ENCODE peak calls at places on chromosome 15, in ten cellular contexts. V is WTC11; O is EH; E is mesendoderm; K is activated gamma-delta T cell treated with Interleukin-2 at 50 U/mL for 16 hours; C is heart right ventricle; D is stimulated activated naive B cell treated with anti-CD40 and anti-IgM and Interleukin-4, amounts not matched to agents 10 μg/mL and 1 μg/mL and 100 μg/mL, for 72 hours; Z is ovary; P is activated T-helper 1 cell treated with anti-CD3 and anti-CD28 coated beads, Interleukin-2, amount 50 U/mL, for 16 hours; I is foreskin keratinocyte. J is an unnamed sample.

GRCh38 chr15:68729789-68730201 is 90.9 kb downstream of the ANP32A start:
- DNase-seq in Z (peak; percentile 23), K (no peak), D (no peak), E (no peak), O (peak; percentile 60), P (no peak), I (no peak), V (no peak), C (peak; percentile 70), J (no peak)

GRCh38 chr15:73442968-73443367 is at the start of gene REC114:
- DNase-seq in D (no peak), K (no peak), I (no peak), E (no peak), O (no peak), Z (no peak), P (no peak), C (no peak), V (peak; percentile 20), J (no peak)

GRCh38 chr15:101483476-101483875 is 6.0 kb downstream of the PCSK6 start:
- DNase-seq in V (no peak), K (no peak), D (no peak), P (no peak), O (no peak), Z (no peak), E (no peak), C (no peak), I (no peak), J (no peak)

GRCh38 chr15:99983171-99983891 is 250.1 kb upstream of the LYSMD4 start:
- DNase-seq in D (no peak), C (no peak), Z (no peak), E (peak; percentile 97), I (no peak), K (no peak), O (no peak), V (peak; percentile 53), P (no peak), J (no peak)

GRCh38 chr15:39925112-39925830 is 5.2 kb upstream of the GPR176 start:
- DNase-seq in V (no peak), D (no peak), O (peak; percentile 27), E (peak; percentile 49), I (peak; percentile 51), P (no peak), K (no peak), Z (no peak), C (no peak), J (no peak)

GRCh38 chr15:41985236-41986160 is 13.1 kb upstream of the EHD4 start:
- DNase-seq in P (no peak), E (no peak), C (no peak), O (no peak), I (no peak), D (no peak), V (no peak), Z (no peak), K (no peak), J (no peak)

GRCh38 chr15:80743189-80743833 is 35.9 kb upstream of the CEMIP start:
- DNase-seq in I (no peak), Z (no peak), K (no peak), C (no peak), P (no peak), O (peak; percentile 79), D (no peak), E (no peak), V (no peak), J (no peak)

GRCh38 chr15:29129903-29130302 is 139.7 kb downstream of the NSMCE3 start:
- DNase-seq in E (peak; percentile 48), O (no peak), I (no peak), P (no peak), C (no peak), V (peak; percentile 6), K (no peak), D (no peak), Z (no peak), J (no peak)

GRCh38 chr15:41890050-41890690 is 3.7 kb downstream of the SPTBN5 start:
- DNase-seq in C (no peak), V (no peak), O (no peak), E (no peak), D (no peak), P (no peak), I (no peak), K (no peak), Z (no peak), J (no peak)

GRCh38 chr15:98853593-98854420 is 153.8 kb downstream of the PGPEP1L start:
- DNase-seq in O (peak; percentile 59), C (no peak), I (peak; percentile 65), K (no peak), P (no peak), D (no peak), Z (no peak), V (peak; percentile 40), E (no peak), J (no peak)

GRCh38 chr15:72135719-72136118 is 17.5 kb downstream of the SENP8 start:
- DNase-seq in D (no peak), O (peak; percentile 14), V (no peak), Z (no peak), C (no peak), E (no peak), P (no peak), I (no peak), K (no peak), J (no peak)

GRCh38 chr15:42392309-42393024 is 33.2 kb downstream of the CAPN3 start:
- DNase-seq in D (no peak), K (no peak), O (no peak), C (no peak), Z (no peak), E (no peak), V (no peak), I (no peak), P (no peak), J (no peak)

GRCh38 chr15:49155834-49156627 is 632 bp upstream of the COPS2 start:
- DNase-seq in I (peak; percentile 17), V (no peak), K (no peak), D (no peak), E (peak; percentile 44), Z (no peak), P (no peak), C (no peak), O (peak; percentile 63), J (no peak)

GRCh38 chr15:25903024-25903581 is 40.0 kb upstream of the ATP10A start:
- DNase-seq in Z (no peak), C (no peak), V (no peak), P (no peak), D (no peak), K (no peak), E (peak; percentile 57), O (peak; percentile 61), I (no peak), J (no peak)

GRCh38 chr15:80265021-80265420 is 13.0 kb upstream of the CTXND1 start:
- DNase-seq in O (peak; percentile 12), E (no peak), I (peak; percentile 10), D (no peak), C (no peak), P (no peak), K (no peak), V (no peak), Z (no peak), J (no peak)

GRCh38 chr15:100597862-100598261 is 4.1 kb downstream of the LINS1 start:
- DNase-seq in Z (no peak), V (no peak), E (no peak), O (no peak), K (no peak), I (no peak), D (no peak), P (no peak), C (no peak), J (no peak)

GRCh38 chr15:66883322-66883911 is 181.4 kb downstream of the SMAD6 start:
- DNase-seq in I (peak; percentile 99), V (peak; percentile 56), Z (peak; percentile 90), O (peak; percentile 100), K (no peak), C (peak; percentile 94), P (no peak), E (peak; percentile 100), D (no peak), J (peak; percentile 100)

GRCh38 chr15:56524915-56525314 is 60.0 kb upstream of the MNS1 start:
- DNase-seq in P (no peak), V (no peak), O (peak; percentile 42), K (no peak), D (no peak), Z (no peak), C (no peak), I (no peak), E (no peak), J (no peak)

GRCh38 chr15:43522247-43522646 is 4.8 kb downstream of the MAP1A start:
- DNase-seq in P (no peak), V (no peak), K (no peak), D (no peak), O (no peak), Z (no peak), C (no peak), E (no peak), I (no peak), J (no peak)

GRCh38 chr15:46265664-46266063 is 630.8 kb downstream of the SQOR start:
- DNase-seq in E (peak; percentile 43), I (no peak), Z (no peak), P (no peak), V (no peak), K (no peak), O (no peak), D (no peak), C (no peak), J (no peak)

GRCh38 chr15:60614862-60615771 is 136.2 kb upstream of the ICE2 start:
- DNase-seq in V (peak; percentile 33), E (peak; percentile 97), P (no peak), C (no peak), I (peak; percentile 22), Z (no peak), D (no peak), O (no peak), K (no peak), J (no peak)

GRCh38 chr15:50791537-50791885 is 26.0 kb upstream of the SPPL2A start:
- DNase-seq in V (no peak), K (no peak), P (no peak), I (no peak), D (no peak), O (no peak), C (no peak), E (no peak), Z (no peak), J (no peak)

GRCh38 chr15:65856821-65857455 is 12.4 kb upstream of the RAB11A start:
- DNase-seq in I (peak; percentile 36), K (peak; percentile 86), P (peak; percentile 56), O (peak; percentile 66), V (peak; percentile 83), C (peak; percentile 61), Z (no peak), D (peak; percentile 26), E (peak; percentile 74), J (no peak)

GRCh38 chr15:63553388-63553791 is 43.8 kb upstream of the FBXL22 start:
- DNase-seq in K (no peak), Z (peak; percentile 34), P (no peak), C (peak; percentile 38), O (peak; percentile 96), E (peak; percentile 73), I (peak; percentile 83), V (no peak), D (no peak), J (peak; percentile 84)

GRCh38 chr15:76163429-76164020 is 103.7 kb downstream of the TMEM266 start:
- DNase-seq in O (peak; percentile 79), P (no peak), E (no peak), V (no peak), D (no peak), I (no peak), K (no peak), Z (peak; percentile 85), C (peak; percentile 60), J (peak; percentile 68)

GRCh38 chr15:27623149-27623548 is 476.0 kb downstream of the OCA2 start:
- DNase-seq in O (no peak), P (no peak), V (no peak), I (no peak), Z (no peak), K (no peak), D (no peak), E (no peak), C (no peak), J (no peak)

GRCh38 chr15:97072560-97072959 is 742.1 kb downstream of the NR2F2 start:
- DNase-seq in P (no peak), I (no peak), C (no peak), O (no peak), D (no peak), E (no peak), V (no peak), Z (no peak), K (no peak), J (no peak)

GRCh38 chr15:100005013-100005412 is 271.8 kb upstream of the LYSMD4 start:
- DNase-seq in E (no peak), D (no peak), K (no peak), O (no peak), Z (no peak), C (no peak), P (no peak), V (no peak), I (no peak), J (no peak)

J was measured in BJ.